ENCODE peak calls at places on chromosome 4, in six cellular contexts. B is ACHN; N is NCI-H1092 treated with DMSO at 0.1 percent for 48 hours; P is glomerular endothelial cell; T is coronary artery; Q is effector CD8-positive, alpha-beta T cell. L is an unnamed sample.

GRCh38 chr4:24853142-24853541 is 57.8 kb downstream of the SOD3 start:
- DNase-seq in B (no peak), N (no peak), P (no peak), T (no peak), Q (no peak), L (no peak)

GRCh38 chr4:160611181-160611580 is 1508.3 kb downstream of the RAPGEF2 start:
- DNase-seq in B (no peak), N (no peak), P (no peak), T (no peak), Q (no peak), L (no peak)

GRCh38 chr4:56048621-56049427 is 100.1 kb downstream of the CEP135 start:
- DNase-seq in B (peak; percentile 64), N (peak; percentile 67), P (no peak), T (no peak), Q (no peak), L (peak; percentile 51)

GRCh38 chr4:140673729-140674128 is 82.5 kb downstream of the TBC1D9 start:
- DNase-seq in B (no peak), N (no peak), P (no peak), T (no peak), Q (no peak), L (no peak)

GRCh38 chr4:993111-994029 is at the start of gene SLC26A1:
- DNase-seq in B (peak; percentile 58), N (no peak), P (no peak), T (no peak), Q (no peak), L (no peak)

GRCh38 chr4:87896020-87896621 is 63.4 kb downstream of the MEPE start:
- DNase-seq in B (peak; percentile 82), N (no peak), P (peak; percentile 10), T (no peak), Q (no peak), L (no peak)

GRCh38 chr4:52198356-52198755 is 147.3 kb downstream of the SPATA18 start:
- DNase-seq in B (no peak), N (no peak), P (no peak), T (no peak), Q (no peak), L (no peak)

GRCh38 chr4:108152980-108153379 is 15.8 kb downstream of the LEF1 start:
- DNase-seq in B (no peak), N (no peak), P (no peak), T (no peak), Q (no peak), L (no peak)

GRCh38 chr4:75858721-75859120 is 43.5 kb downstream of the PPEF2 start:
- DNase-seq in B (no peak), N (no peak), P (no peak), T (no peak), Q (no peak), L (no peak)

L was measured in activated T-helper 2 cell treated with anti-CD3 and anti-CD28 coated beads, Interferon-gamma antibody, Interleukin-2, Interleukin-4, amounts not matched to agents 10 μg/mL and 5 μg/mL and 100 μg/mL, durations not matched to agents 14 hours and 24 hours and 36 hours.